ENCODE peak calls at places on chromosomes 1 and 21, in ten cellular contexts. E is GM12878, Y is mesendoderm, O is aorta, T is BJ, F is AG04449, C is lower lobe of right lung, V is lower leg skin, I is ovary, L is Caco-2. G is an unnamed sample.

GRCh38 chr1:8218351-8219092 is 99.4 kb upstream of the SLC45A1 start:
- DNase-seq in E (no peak), Y (no peak), O (no peak), T (no peak), F (no peak), C (no peak), V (peak), I (no peak), L (no peak), G (no peak)

GRCh38 chr1:78303620-78304019 is 187.2 kb upstream of the PTGFR start:
- DNase-seq in E (no peak), Y (no peak), O (peak), T (peak), F (peak), C (no peak), V (peak), I (no peak), L (no peak), G (peak)

GRCh38 chr1:102852583-102852982 is 255.7 kb downstream of the COL11A1 start:
- DNase-seq in E (no peak), Y (peak), O (no peak), T (no peak), F (no peak), C (no peak), V (no peak), I (no peak), L (no peak), G (peak)

GRCh38 chr1:236425031-236425663 is 31.1 kb downstream of the EDARADD start:
- DNase-seq in E (peak), Y (no peak), O (no peak), T (no peak), F (no peak), C (no peak), V (no peak), I (no peak), L (peak), G (no peak)

GRCh38 chr1:3247521-3248031 is 178.6 kb downstream of the PRDM16 start:
- DNase-seq in E (no peak), Y (peak), O (no peak), T (no peak), F (no peak), C (no peak), V (no peak), I (no peak), L (no peak), G (no peak)

GRCh38 chr1:240086726-240087125 is 5.0 kb upstream of the FMN2 start:
- DNase-seq in E (no peak), Y (no peak), O (no peak), T (no peak), F (peak), C (no peak), V (no peak), I (no peak), L (no peak), G (no peak)

GRCh38 chr1:171610385-171610784 is 11.7 kb upstream of the MYOCOS start:
- DNase-seq in E (no peak), Y (no peak), O (no peak), T (no peak), F (no peak), C (no peak), V (no peak), I (no peak), L (no peak), G (peak)

GRCh38 chr1:114320586-114320985 is 166.9 kb upstream of the SYT6 start:
- DNase-seq in E (no peak), Y (no peak), O (no peak), T (peak), F (peak), C (no peak), V (no peak), I (no peak), L (no peak), G (peak)

GRCh38 chr1:75908717-75909152 is 23.5 kb downstream of the ASB17 start:
- DNase-seq in E (peak), Y (peak), O (no peak), T (no peak), F (peak), C (no peak), V (no peak), I (no peak), L (peak), G (peak)

GRCh38 chr1:90334137-90334536 is 339.2 kb downstream of the ZNF326 start:
- DNase-seq in E (no peak), Y (peak), O (no peak), T (no peak), F (no peak), C (no peak), V (no peak), I (no peak), L (no peak), G (no peak)

GRCh38 chr1:25797939-25798338 is 2.1 kb upstream of the SELENON start:
- DNase-seq in E (no peak), Y (peak), O (no peak), T (no peak), F (no peak), C (no peak), V (no peak), I (no peak), L (peak), G (no peak)

GRCh38 chr1:75502776-75503175 is 108.1 kb downstream of the SLC44A5 start:
- DNase-seq in E (no peak), Y (no peak), O (no peak), T (no peak), F (no peak), C (no peak), V (no peak), I (no peak), L (no peak), G (no peak)

GRCh38 chr21:33512481-33512880 is 21.0 kb upstream of the DNAJC28 start:
- DNase-seq in E (no peak), Y (no peak), O (no peak), T (no peak), F (no peak), C (no peak), V (no peak), I (no peak), L (no peak), G (no peak)

GRCh38 chr1:32769524-32770220 is 47.5 kb downstream of the YARS1 start:
- DNase-seq in E (no peak), Y (no peak), O (no peak), T (no peak), F (no peak), C (peak), V (no peak), I (peak), L (no peak), G (no peak)

GRCh38 chr1:3171761-3172160 is 102.8 kb downstream of the PRDM16 start:
- DNase-seq in E (no peak), Y (no peak), O (no peak), T (no peak), F (no peak), C (no peak), V (no peak), I (no peak), L (no peak), G (no peak)

GRCh38 chr1:88022507-88022906 is 661.6 kb upstream of the PKN2 start:
- DNase-seq in E (no peak), Y (no peak), O (no peak), T (no peak), F (no peak), C (no peak), V (no peak), I (no peak), L (no peak), G (no peak)

GRCh38 chr1:173527151-173527826 is 50.2 kb downstream of the PRDX6 start:
- DNase-seq in E (no peak), Y (no peak), O (no peak), T (no peak), F (no peak), C (no peak), V (no peak), I (no peak), L (no peak), G (peak)

GRCh38 chr21:38234395-38235142 is 22.2 kb upstream of the KCNJ15 start:
- DNase-seq in E (no peak), Y (peak), O (no peak), T (no peak), F (no peak), C (no peak), V (peak), I (no peak), L (peak), G (no peak)

GRCh38 chr1:8510041-8510823 is 192.3 kb downstream of the SLC45A1 start:
- DNase-seq in E (no peak), Y (no peak), O (no peak), T (peak), F (peak), C (no peak), V (no peak), I (peak), L (no peak), G (peak)

GRCh38 chr1:63624911-63625310 is 31.7 kb downstream of the PGM1 start:
- DNase-seq in E (no peak), Y (no peak), O (no peak), T (no peak), F (no peak), C (no peak), V (no peak), I (no peak), L (no peak), G (no peak)

GRCh38 chr1:207866471-207867135 is 44.3 kb downstream of the CD34 start:
- DNase-seq in E (no peak), Y (no peak), O (peak), T (no peak), F (no peak), C (peak), V (peak), I (peak), L (no peak), G (no peak)

GRCh38 chr1:200888349-200888838 is 6.3 kb upstream of the INAVA start:
- DNase-seq in E (peak), Y (peak), O (peak), T (no peak), F (no peak), C (no peak), V (no peak), I (no peak), L (no peak), G (no peak)

GRCh38 chr1:4633346-4633745 is 21.1 kb upstream of the AJAP1 start:
- DNase-seq in E (no peak), Y (no peak), O (no peak), T (no peak), F (no peak), C (no peak), V (no peak), I (no peak), L (no peak), G (no peak)

GRCh38 chr1:162219461-162219860 is 150.0 kb downstream of the NOS1AP start:
- DNase-seq in E (no peak), Y (no peak), O (no peak), T (no peak), F (no peak), C (no peak), V (no peak), I (no peak), L (no peak), G (no peak)

GRCh38 chr1:145977486-145978476 is 13.3 kb downstream of the POLR3GL start:
- DNase-seq in E (no peak), Y (peak), O (peak), T (no peak), F (no peak), C (peak), V (no peak), I (peak), L (peak), G (peak)

GRCh38 chr1:165010418-165011055 is 346.0 kb downstream of the LMX1A start:
- DNase-seq in E (no peak), Y (no peak), O (no peak), T (no peak), F (no peak), C (no peak), V (no peak), I (no peak), L (no peak), G (no peak)

GRCh38 chr1:243433737-243434370 is 178.0 kb downstream of the SDCCAG8 start:
- DNase-seq in E (no peak), Y (no peak), O (no peak), T (no peak), F (no peak), C (no peak), V (no peak), I (no peak), L (no peak), G (peak)

GRCh38 chr1:183543619-183544204 is 46.5 kb downstream of the NCF2 start:
- DNase-seq in E (peak), Y (peak), O (no peak), T (peak), F (peak), C (no peak), V (no peak), I (no peak), L (peak), G (peak)

GRCh38 chr1:228337711-228338520 is 68.7 kb downstream of the TRIM11 start:
- DNase-seq in E (no peak), Y (no peak), O (peak), T (no peak), F (no peak), C (peak), V (no peak), I (peak), L (no peak), G (no peak)

GRCh38 chr1:92916899-92917298 is 44.4 kb downstream of the DIPK1A start:
- DNase-seq in E (no peak), Y (no peak), O (no peak), T (no peak), F (no peak), C (no peak), V (no peak), I (no peak), L (no peak), G (no peak)

GRCh38 chr1:76176020-76176419 is 101.5 kb downstream of the ST6GALNAC3 start:
- DNase-seq in E (no peak), Y (no peak), O (no peak), T (no peak), F (no peak), C (no peak), V (no peak), I (no peak), L (no peak), G (no peak)

GRCh38 chr1:234532511-234532922 is 53.5 kb upstream of the TARBP1 start:
- DNase-seq in E (no peak), Y (no peak), O (no peak), T (no peak), F (no peak), C (no peak), V (peak), I (no peak), L (no peak), G (no peak)

GRCh38 chr1:115874929-115875328 is 34.0 kb upstream of the NHLH2 start:
- DNase-seq in E (no peak), Y (no peak), O (no peak), T (no peak), F (no peak), C (no peak), V (no peak), I (no peak), L (no peak), G (peak)

GRCh38 chr1:232629250-232630046 is 485 bp downstream of the SIPA1L2 start:
- DNase-seq in E (no peak), Y (peak), O (peak), T (no peak), F (no peak), C (peak), V (peak), I (peak), L (peak), G (no peak)

GRCh38 chr1:53111073-53111556 is 31.3 kb downstream of the SLC1A7 start:
- DNase-seq in E (no peak), Y (no peak), O (no peak), T (no peak), F (no peak), C (peak), V (peak), I (no peak), L (peak), G (no peak)

GRCh38 chr1:17167041-17167782 is 37.7 kb upstream of the PADI1 start:
- DNase-seq in E (no peak), Y (peak), O (no peak), T (no peak), F (no peak), C (no peak), V (no peak), I (no peak), L (no peak), G (no peak)

GRCh38 chr1:59698386-59698785 is 116.4 kb upstream of the HOOK1 start:
- DNase-seq in E (no peak), Y (no peak), O (no peak), T (no peak), F (no peak), C (no peak), V (no peak), I (no peak), L (no peak), G (no peak)
- H3K4me3 ChIP-seq in E (no peak), Y (no peak), O (peak), T (no peak), F (no peak), C (no peak), V (no peak), I (no peak), L (no peak), G (no peak)

DNA sequence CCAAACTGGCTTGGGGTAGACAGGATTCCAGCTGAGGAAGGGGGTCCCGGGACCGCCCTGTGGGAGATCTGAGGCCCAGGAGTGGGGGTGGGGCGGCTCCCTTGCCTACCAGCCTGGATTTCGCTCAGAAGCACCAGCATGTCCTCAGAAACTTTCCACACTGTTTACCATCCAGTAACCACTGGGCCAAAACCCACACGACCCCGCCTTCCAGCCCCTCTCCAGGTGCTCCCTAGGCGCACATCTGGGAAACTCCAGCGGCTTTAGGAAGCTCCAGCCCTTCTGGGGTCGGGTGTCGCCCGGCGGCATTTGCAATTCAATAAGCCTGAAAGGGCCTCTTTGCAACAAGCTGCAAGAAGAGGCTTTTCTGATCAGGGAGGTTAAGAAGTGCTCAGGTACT is 4.6 kb downstream of the RIPK4 start:
- DNase-seq in E (no peak), Y (peak), O (no peak), T (no peak), F (no peak), C (no peak), V (no peak), I (no peak), L (no peak), G (no peak)
- H3K4me3 ChIP-seq in E (no peak), Y (peak), O (no peak), T (no peak), F (no peak), C (peak), V (no peak), I (no peak), L (no peak), G (no peak)

GRCh38 chr1:94247146-94248094 is 10.0 kb upstream of the ARHGAP29 start:
- DNase-seq in E (no peak), Y (peak), O (peak), T (no peak), F (no peak), C (peak), V (no peak), I (peak), L (peak), G (no peak)
- H3K4me3 ChIP-seq in E (no peak), Y (peak), O (peak), T (peak), F (peak), C (peak), V (peak), I (peak), L (peak), G (peak)

GRCh38 chr1:167332503-167332902 is 111.8 kb downstream of the POU2F1 start:
- DNase-seq in E (no peak), Y (no peak), O (no peak), T (no peak), F (peak), C (no peak), V (no peak), I (no peak), L (no peak), G (no peak)

GRCh38 chr1:167330601-167331293 is 110.1 kb downstream of the POU2F1 start:
- DNase-seq in E (peak), Y (no peak), O (no peak), T (no peak), F (no peak), C (no peak), V (no peak), I (no peak), L (no peak), G (no peak)

GRCh38 chr1:167331650-167332049 is 111.0 kb downstream of the POU2F1 start:
- DNase-seq in E (no peak), Y (no peak), O (no peak), T (no peak), F (no peak), C (no peak), V (no peak), I (no peak), L (no peak), G (no peak)

GRCh38 chr1:167333703-167334102 is 113.0 kb downstream of the POU2F1 start:
- DNase-seq in E (no peak), Y (no peak), O (no peak), T (no peak), F (no peak), C (no peak), V (no peak), I (no peak), L (peak), G (no peak)

DNA sequence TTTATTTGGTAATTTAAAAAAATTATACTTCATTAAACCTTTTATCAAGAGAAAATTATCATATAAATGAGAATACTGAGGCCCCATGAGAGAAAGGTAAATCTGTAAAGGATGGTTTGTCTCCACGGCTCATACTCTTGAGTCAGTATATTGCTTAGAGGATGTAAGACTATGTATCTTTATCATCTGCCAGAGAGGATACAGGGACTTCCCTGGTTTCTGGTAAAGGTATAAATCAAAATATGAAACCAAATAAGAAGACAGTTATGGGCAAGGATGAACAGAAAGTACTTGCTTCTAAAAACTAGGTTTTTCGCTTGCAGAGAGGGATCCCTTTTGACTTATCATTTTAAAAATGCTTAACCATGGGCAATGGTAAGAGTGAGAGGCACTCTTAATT is 112.4 kb downstream of the POU2F1 start:
- DNase-seq in E (no peak), Y (no peak), O (no peak), T (no peak), F (no peak), C (no peak), V (no peak), I (no peak), L (no peak), G (no peak)
- H3K4me3 ChIP-seq in E (peak), Y (no peak), O (no peak), T (no peak), F (no peak), C (no peak), V (no peak), I (no peak), L (no peak), G (no peak)

DNA sequence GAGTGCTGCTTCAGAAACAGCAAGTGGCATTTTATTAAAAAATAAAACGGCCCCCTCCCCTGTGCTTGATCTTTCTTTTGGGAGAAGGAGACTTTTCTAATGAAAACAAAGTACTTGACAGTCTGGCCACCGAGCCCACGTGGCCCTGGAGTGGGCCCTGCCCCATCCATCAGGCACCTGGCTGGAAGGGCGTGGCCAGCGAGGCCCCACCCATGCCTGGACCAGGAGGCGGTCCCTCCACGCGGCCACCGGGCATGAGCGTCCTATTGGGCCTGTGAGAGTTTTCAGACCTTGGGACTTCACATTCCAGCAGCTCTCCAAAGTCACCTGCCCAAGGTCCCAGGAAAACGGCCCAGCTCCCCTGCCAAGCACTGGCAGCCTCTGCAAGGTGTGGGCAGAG is 144.7 kb downstream of the CASZ1 start:
- DNase-seq in E (no peak), Y (peak), O (no peak), T (no peak), F (no peak), C (peak), V (no peak), I (no peak), L (peak), G (no peak)
- H3K4me3 ChIP-seq in E (no peak), Y (no peak), O (no peak), T (no peak), F (no peak), C (no peak), V (no peak), I (no peak), L (no peak), G (no peak)

DNA sequence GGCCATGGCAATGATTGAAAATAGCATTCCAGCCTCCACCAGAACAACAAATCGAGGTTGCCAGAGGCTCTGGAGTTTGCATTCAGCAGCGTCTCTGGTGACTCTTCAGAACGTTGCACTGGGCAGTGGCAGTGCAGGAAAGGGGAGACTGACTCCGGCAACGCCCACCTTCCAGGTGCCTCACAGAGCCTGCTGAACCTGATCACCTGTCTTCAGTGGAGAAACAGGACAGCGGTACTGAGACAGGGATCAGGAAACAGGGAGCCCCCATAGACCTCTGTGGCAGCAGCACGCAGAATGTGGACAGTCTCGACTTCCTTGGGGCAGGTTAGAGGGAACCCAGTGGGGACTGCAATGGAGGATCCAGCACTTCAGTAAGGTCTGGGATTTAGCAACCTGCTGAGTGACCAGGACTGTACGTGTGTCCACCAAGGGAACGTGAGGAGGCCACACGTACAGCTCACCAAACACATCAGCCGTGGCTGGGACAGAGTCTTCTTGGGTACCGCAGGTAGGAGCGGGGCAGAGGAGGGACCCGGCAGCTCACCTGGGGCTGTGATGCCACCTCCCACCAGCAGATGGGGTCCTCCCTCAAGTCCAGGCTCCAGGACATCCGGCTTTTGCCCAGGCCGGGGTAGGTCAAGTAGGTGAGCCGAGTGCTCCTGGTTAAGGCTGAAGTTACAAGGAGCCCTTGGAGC is 128.6 kb downstream of the PRDM2 start:
- DNase-seq in E (no peak), Y (peak), O (no peak), T (no peak), F (no peak), C (peak), V (no peak), I (peak), L (peak), G (no peak)
- H3K4me3 ChIP-seq in E (no peak), Y (no peak), O (no peak), T (no peak), F (no peak), C (no peak), V (no peak), I (no peak), L (no peak), G (no peak)

G was measured in skeletal muscle cell.